ENCODE peak calls at places on chromosome 15, in ten cellular contexts. Q is adrenal gland; E is brain microvascular endothelial cell; J is fibroblast of lung; S is left lung; I is cardiac muscle cell; F is neuronal stem cell; B is neural progenitor cell; R is spleen; A is CD4-positive, alpha-beta T cell. K is an unnamed sample. For H3K27me3, the result is how much of the 10 kb centered on the place peaks cover.

GRCh38 chr15:40064231-40064894 is 25.4 kb upstream of the SRP14 start:
- DNase-seq in Q (no peak), E (peak), J (peak), S (peak), I (no peak), F (no peak), B (no peak), R (peak), A (no peak), K (no peak)

GRCh38 chr15:52428297-52428696 is 100.4 kb downstream of the MYO5A start:
- DNase-seq in Q (no peak), E (no peak), J (peak), S (no peak), I (no peak), F (no peak), B (no peak), R (no peak), A (no peak), K (no peak)

GRCh38 chr15:42084465-42085235 is 9.7 kb downstream of the PLA2G4D start:
- DNase-seq in Q (peak), E (peak), J (peak), S (peak), I (peak), F (peak), B (peak), R (peak), A (peak), K (peak)

GRCh38 chr15:35690698-35691116 is 144.7 kb upstream of the DPH6 start:
- DNase-seq in Q (no peak), E (peak), J (peak), S (no peak), I (no peak), F (no peak), B (no peak), R (no peak), A (no peak), K (no peak)

GRCh38 chr15:41256577-41257038 is 25.5 kb downstream of the CHP1 start:
- DNase-seq in Q (no peak), E (no peak), J (peak), S (no peak), I (no peak), F (no peak), B (no peak), R (no peak), A (no peak), K (no peak)

GRCh38 chr15:58472821-58473581 is 41.2 kb downstream of the LIPC start:
- DNase-seq in Q (no peak), E (no peak), J (peak), S (no peak), I (no peak), F (no peak), B (no peak), R (no peak), A (peak), K (no peak)

GRCh38 chr15:35289029-35289617 is 204.0 kb upstream of the NANOGP8 start:
- DNase-seq in Q (peak), E (peak), J (peak), S (no peak), I (peak), F (peak), B (peak), R (no peak), A (no peak), K (no peak)

GRCh38 chr15:57591237-57591821 is 375 bp upstream of the MYZAP start:
- DNase-seq in Q (no peak), E (no peak), J (no peak), S (no peak), I (no peak), F (no peak), B (no peak), R (no peak), A (no peak), K (no peak)

GRCh38 chr15:38058596-38059075 is 124.2 kb downstream of the TMCO5A start:
- DNase-seq in Q (no peak), E (no peak), J (peak), S (no peak), I (no peak), F (no peak), B (peak), R (no peak), A (no peak), K (no peak)

GRCh38 chr15:66153549-66154415 is 99.8 kb downstream of the MEGF11 start:
- DNase-seq in Q (no peak), E (no peak), J (no peak), S (no peak), I (no peak), F (no peak), B (no peak), R (no peak), A (no peak), K (peak)

GRCh38 chr15:27871078-27871695 is 227.9 kb downstream of the OCA2 start:
- DNase-seq in Q (no peak), E (no peak), J (no peak), S (no peak), I (no peak), F (no peak), B (no peak), R (no peak), A (no peak), K (no peak)

GRCh38 chr15:87269566-87269965 is 987.0 kb downstream of the NTRK3 start:
- DNase-seq in Q (no peak), E (no peak), J (peak), S (no peak), I (no peak), F (no peak), B (no peak), R (no peak), A (no peak), K (peak)

GRCh38 chr15:66038387-66039116 is 169.3 kb downstream of the RAB11A start:
- DNase-seq in Q (no peak), E (no peak), J (no peak), S (no peak), I (peak), F (no peak), B (no peak), R (no peak), A (no peak), K (no peak)

GRCh38 chr15:88637841-88638625 is 783 bp upstream of the ISG20 start:
- DNase-seq in Q (no peak), E (no peak), J (no peak), S (no peak), I (no peak), F (no peak), B (no peak), R (peak), A (no peak), K (peak)

GRCh38 chr15:68040144-68040543 is 14.0 kb upstream of the PIAS1 start:
- DNase-seq in Q (no peak), E (no peak), J (no peak), S (no peak), I (no peak), F (no peak), B (no peak), R (no peak), A (no peak), K (no peak)

GRCh38 chr15:88174571-88174970 is 82.0 kb downstream of the NTRK3 start:
- DNase-seq in Q (no peak), E (no peak), J (no peak), S (no peak), I (peak), F (no peak), B (no peak), R (no peak), A (no peak), K (no peak)

GRCh38 chr15:79769081-79769481 is 127.7 kb downstream of the MTHFS start:
- DNase-seq in Q (no peak), E (peak), J (no peak), S (no peak), I (peak), F (no peak), B (no peak), R (no peak), A (no peak), K (no peak)

GRCh38 chr15:84625125-84625524 is 24.3 kb downstream of the ZSCAN2 start:
- DNase-seq in Q (no peak), E (no peak), J (no peak), S (no peak), I (no peak), F (no peak), B (no peak), R (peak), A (no peak), K (no peak)

GRCh38 chr15:72207576-72208085 is 10.0 kb upstream of the GRAMD2A start:
- DNase-seq in Q (no peak), E (no peak), J (no peak), S (no peak), I (no peak), F (no peak), B (no peak), R (no peak), A (no peak), K (no peak)

GRCh38 chr15:58404722-58405121 is 27.1 kb upstream of the LIPC start:
- DNase-seq in Q (no peak), E (no peak), J (no peak), S (no peak), I (no peak), F (no peak), B (no peak), R (no peak), A (no peak), K (no peak)

GRCh38 chr15:70535071-70535954 is 228.0 kb downstream of the UACA start:
- DNase-seq in Q (no peak), E (no peak), J (no peak), S (no peak), I (no peak), F (no peak), B (no peak), R (peak), A (peak), K (no peak)

GRCh38 chr15:58987036-58987435 is 427 bp upstream of the RNF111 start:
- DNase-seq in Q (no peak), E (no peak), J (peak), S (no peak), I (no peak), F (no peak), B (no peak), R (no peak), A (no peak), K (no peak)

GRCh38 chr15:100166313-100166712 is 175.5 kb downstream of the ADAMTS17 start:
- DNase-seq in Q (no peak), E (no peak), J (no peak), S (no peak), I (no peak), F (no peak), B (no peak), R (no peak), A (no peak), K (no peak)

GRCh38 chr15:88708256-88709054 is 69.6 kb downstream of the ISG20 start:
- DNase-seq in Q (no peak), E (peak), J (no peak), S (no peak), I (no peak), F (no peak), B (no peak), R (no peak), A (no peak), K (peak)

GRCh38 chr15:71752085-71752484 is 58.3 kb upstream of the NR2E3 start:
- DNase-seq in Q (no peak), E (no peak), J (no peak), S (no peak), I (no peak), F (no peak), B (no peak), R (no peak), A (no peak), K (no peak)

GRCh38 chr15:59296181-59296617 is 76.5 kb downstream of the MYO1E start:
- DNase-seq in Q (no peak), E (peak), J (peak), S (no peak), I (no peak), F (no peak), B (no peak), R (no peak), A (no peak), K (peak)

GRCh38 chr15:31570591-31570990 is 244.0 kb downstream of the KLF13 start:
- DNase-seq in Q (no peak), E (no peak), J (no peak), S (no peak), I (no peak), F (no peak), B (no peak), R (no peak), A (no peak), K (no peak)

GRCh38 chr15:66931768-66932633 is 133.4 kb upstream of the SMAD3 start:
- DNase-seq in Q (no peak), E (peak), J (peak), S (no peak), I (peak), F (peak), B (peak), R (no peak), A (no peak), K (peak)

GRCh38 chr15:69558138-69558409 is 105.5 kb downstream of the RPLP1 start:
- DNase-seq in Q (no peak), E (no peak), J (no peak), S (no peak), I (no peak), F (no peak), B (no peak), R (no peak), A (no peak), K (no peak)

GRCh38 chr15:54582863-54583643 is 604.8 kb downstream of the UNC13C start:
- DNase-seq in Q (no peak), E (no peak), J (no peak), S (no peak), I (no peak), F (no peak), B (no peak), R (no peak), A (no peak), K (no peak)

GRCh38 chr15:72535911-72536310 is 61.8 kb downstream of the ARIH1 start:
- DNase-seq in Q (no peak), E (no peak), J (no peak), S (no peak), I (no peak), F (no peak), B (no peak), R (no peak), A (no peak), K (no peak)

GRCh38 chr15:85427286-85428028 is 47.1 kb downstream of the AKAP13 start:
- DNase-seq in Q (no peak), E (no peak), J (no peak), S (no peak), I (no peak), F (no peak), B (no peak), R (no peak), A (no peak), K (no peak)

GRCh38 chr15:78567541-78567940 is 2.2 kb downstream of the CHRNA5 start:
- DNase-seq in Q (no peak), E (no peak), J (no peak), S (no peak), I (no peak), F (no peak), B (no peak), R (no peak), A (no peak), K (no peak)

GRCh38 chr15:45387379-45388007 is 9.1 kb upstream of the GATM start:
- DNase-seq in Q (no peak), E (no peak), J (no peak), S (no peak), I (no peak), F (no peak), B (no peak), R (no peak), A (no peak), K (no peak)
- H3K27me3 ChIP-seq in Q (under half), E (under half), J (under half), S (under half), I (under half), F (under half), B (half or more), R (under half), A (under half), K (under half)

GRCh38 chr15:93072011-93072410 is 17.0 kb downstream of the RGMA start:
- DNase-seq in Q (no peak), E (peak), J (peak), S (no peak), I (no peak), F (no peak), B (peak), R (no peak), A (no peak), K (peak)

GRCh38 chr15:93070901-93071300 is 18.1 kb downstream of the RGMA start:
- DNase-seq in Q (no peak), E (no peak), J (no peak), S (no peak), I (no peak), F (no peak), B (peak), R (no peak), A (no peak), K (no peak)

GRCh38 chr15:93073465-93073952 is 15.5 kb downstream of the RGMA start:
- DNase-seq in Q (no peak), E (no peak), J (no peak), S (no peak), I (no peak), F (no peak), B (peak), R (no peak), A (no peak), K (no peak)

GRCh38 chr15:93071469-93071891 is 17.5 kb downstream of the RGMA start:
- DNase-seq in Q (no peak), E (no peak), J (peak), S (no peak), I (peak), F (no peak), B (peak), R (no peak), A (no peak), K (no peak)

GRCh38 chr15:93072440-93073394 is 16.3 kb downstream of the RGMA start:
- DNase-seq in Q (peak), E (peak), J (peak), S (peak), I (peak), F (peak), B (peak), R (no peak), A (no peak), K (peak)
- H3K27me3 ChIP-seq in Q (under half), E (under half), J (under half), S (under half), I (half or more), F (under half), B (under half), R (under half), A (half or more), K (under half)

DNA sequence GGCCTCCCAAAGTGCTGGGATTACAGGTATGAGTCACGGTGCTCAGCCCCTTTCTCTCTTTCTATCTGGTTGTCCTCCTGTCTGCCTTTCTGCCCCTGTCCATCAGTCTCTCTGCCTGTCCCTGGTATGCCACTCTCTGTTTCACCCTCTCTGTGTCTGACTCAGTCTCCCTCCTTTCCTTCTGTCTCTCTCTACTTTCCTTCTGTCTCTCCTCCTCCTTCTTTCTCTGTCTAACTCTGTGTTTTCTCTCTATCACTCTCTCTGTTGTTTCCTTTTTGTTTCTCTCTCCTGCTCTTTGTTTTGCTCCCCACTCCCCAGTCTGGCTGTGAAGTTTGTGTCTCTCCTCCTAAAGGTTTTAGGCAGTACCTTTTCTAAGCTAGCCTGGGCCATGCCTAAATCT is 9.1 kb upstream of the STRA6 start:
- DNase-seq in Q (no peak), E (no peak), J (no peak), S (no peak), I (no peak), F (no peak), B (no peak), R (no peak), A (no peak), K (peak)
- H3K27me3 ChIP-seq in Q (under half), E (under half), J (under half), S (under half), I (under half), F (under half), B (under half), R (under half), A (under half), K (under half)

GRCh38 chr15:62979252-62979651 is 63.3 kb upstream of the TPM1 start:
- DNase-seq in Q (no peak), E (no peak), J (peak), S (no peak), I (no peak), F (no peak), B (no peak), R (no peak), A (no peak), K (no peak)
- H3K27me3 ChIP-seq in Q (under half), E (under half), J (under half), S (under half), I (under half), F (under half), B (under half), R (under half), A (under half), K (under half)

GRCh38 chr15:91151781-91152563 is 51.9 kb downstream of the SV2B start:
- DNase-seq in Q (no peak), E (no peak), J (no peak), S (no peak), I (no peak), F (no peak), B (no peak), R (no peak), A (no peak), K (no peak)
- H3K27me3 ChIP-seq in Q (under half), E (under half), J (under half), S (under half), I (under half), F (under half), B (under half), R (under half), A (under half), K (under half)

DNA sequence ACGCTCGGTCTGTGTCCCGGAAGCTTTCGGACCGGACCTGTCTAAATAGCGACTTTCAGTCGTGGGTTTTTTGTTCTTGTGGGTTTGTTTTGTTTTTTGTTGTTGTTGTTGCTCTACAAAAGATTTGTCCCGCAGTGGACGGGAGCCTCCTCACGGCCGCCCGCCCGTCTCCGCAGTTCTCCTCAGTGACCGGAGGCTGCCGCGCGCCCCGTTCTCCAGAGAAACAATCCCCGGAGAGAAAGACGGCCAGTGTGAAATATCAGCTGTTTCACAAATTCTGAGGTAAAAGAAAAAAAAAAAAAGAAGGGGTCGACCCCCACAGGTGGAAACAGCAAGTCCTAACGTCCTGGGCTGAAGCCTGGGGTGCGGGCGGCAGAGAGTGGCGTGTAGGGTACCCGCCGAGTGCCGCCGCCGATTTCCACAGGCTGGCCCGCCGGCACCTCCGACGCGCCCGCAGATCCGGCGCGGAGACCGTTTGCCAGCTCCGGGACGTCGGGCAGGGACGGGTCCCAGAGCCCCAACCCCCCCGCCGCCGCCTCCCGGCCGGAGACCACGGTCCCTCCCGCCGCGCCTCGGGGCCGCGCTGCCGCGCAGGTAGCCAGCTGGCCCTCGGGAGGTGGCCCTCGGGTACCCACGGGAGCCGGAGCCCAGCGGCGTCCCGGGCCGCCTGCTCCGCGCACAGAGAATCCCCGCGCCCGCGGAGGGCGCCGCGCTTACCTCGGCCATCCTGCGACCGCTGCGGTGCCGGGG is 476 bp downstream of the BNC1 start:
- DNase-seq in Q (no peak), E (no peak), J (peak), S (no peak), I (peak), F (no peak), B (peak), R (no peak), A (no peak), K (peak)
- H3K27me3 ChIP-seq in Q (half or more), E (under half), J (under half), S (half or more), I (half or more), F (under half), B (half or more), R (half or more), A (half or more), K (under half)

K was measured in osteoblast.